ENCODE peak calls at places on chromosomes 2 and 18, in four cellular contexts. Q is WTC11, Z is heart left ventricle, W is neural crest cell. X is an unnamed sample.

GRCh38 chr2:200379481-200380120 is 73.1 kb downstream of the SPATS2L start:
- DNase-seq in Z (no peak), Q (peak; percentile 32), W (no peak), X (no peak)

GRCh38 chr2:134367915-134368911 is 114.3 kb downstream of the MGAT5 start:
- DNase-seq in Q (no peak), Z (no peak), W (no peak), X (no peak)

GRCh38 chr2:225337183-225337582 is 62.3 kb upstream of the NYAP2 start:
- DNase-seq in Q (no peak), W (no peak), Z (no peak), X (no peak)

GRCh38 chr2:216425008-216425780 is 12.9 kb downstream of the SMARCAL1 start:
- DNase-seq in W (no peak), Z (no peak), Q (no peak), X (no peak)

GRCh38 chr2:105857076-105857740 is 112.5 kb downstream of the NCK2 start:
- DNase-seq in W (no peak), Z (no peak), Q (no peak), X (peak; percentile 71)

GRCh38 chr2:207768891-207769596 is 662 bp downstream of the FZD5 start:
- DNase-seq in Z (peak; percentile 77), W (no peak), Q (peak; percentile 25), X (peak; percentile 31)

GRCh38 chr2:180240774-180241173 is 233.7 kb upstream of the CWC22 start:
- DNase-seq in W (no peak), Z (no peak), Q (no peak), X (no peak)

GRCh38 chr2:229431331-229431954 is 160.4 kb upstream of the PID1 start:
- DNase-seq in Z (no peak), Q (no peak), W (no peak), X (no peak)

GRCh38 chr18:6401687-6402086 is 13.0 kb downstream of the L3MBTL4 start:
- DNase-seq in W (peak; percentile 18), Z (no peak), Q (peak; percentile 50), X (peak; percentile 61)

GRCh38 chr18:34158881-34159690 is 65.6 kb downstream of the NOL4 start:
- DNase-seq in W (peak; percentile 67), Q (peak; percentile 88), Z (peak; percentile 64), X (peak; percentile 87)

GRCh38 chr2:85134255-85135065 is 1.3 kb downstream of the TCF7L1 start:
- DNase-seq in Z (peak; percentile 74), W (peak; percentile 51), Q (peak; percentile 58), X (no peak)

GRCh38 chr2:233404227-233404626 is 49.9 kb downstream of the DGKD start:
- DNase-seq in Z (no peak), W (no peak), Q (peak; percentile 51), X (peak; percentile 48)

GRCh38 chr2:138846216-138846821 is 66.1 kb upstream of the NXPH2 start:
- DNase-seq in Z (no peak), W (no peak), Q (no peak), X (no peak)

GRCh38 chr2:31239842-31240198 is 5.9 kb downstream of the EHD3 start:
- DNase-seq in W (no peak), Z (peak; percentile 75), Q (no peak), X (no peak)

GRCh38 chr18:44973282-44973681 is 292.6 kb downstream of the SETBP1 start:
- DNase-seq in Q (no peak), W (no peak), Z (no peak), X (no peak)
- TF ChIP-seq CTCF in Q (no peak), W (no peak), Z (no peak), X (no peak)

GRCh38 chr2:161576421-161576820 is 47.8 kb upstream of the SLC4A10 start:
- DNase-seq in Q (peak; percentile 70), W (no peak), Z (no peak), X (no peak)
- TF ChIP-seq CTCF in Q (peak; percentile 60), W (peak; percentile 39), Z (no peak), X (peak; percentile 28)

DNA sequence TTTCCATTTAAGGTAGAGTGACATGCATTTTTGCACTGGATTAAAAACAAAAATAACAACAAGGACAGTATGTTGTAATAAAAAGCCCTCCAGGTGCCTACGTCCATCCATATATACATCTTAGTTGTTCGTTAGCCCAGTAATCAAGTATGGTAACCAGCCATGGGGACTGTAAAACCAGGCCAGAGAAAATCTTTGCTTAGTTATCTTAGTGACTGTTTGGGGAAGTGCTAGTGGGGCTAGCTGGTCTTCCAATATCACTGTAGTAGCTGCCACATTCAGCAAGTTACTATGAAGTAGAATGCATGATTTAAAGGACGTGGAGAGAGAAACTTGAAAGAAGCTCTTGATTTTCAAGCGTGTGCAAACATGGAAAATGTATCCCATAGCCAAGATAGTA is 95.9 kb upstream of the STON1 start:
- DNase-seq in W (no peak), Z (no peak), Q (no peak), X (no peak)
- TF ChIP-seq CTCF in W (no peak), Z (no peak), Q (no peak), X (no peak)

GRCh38 chr2:5074738-5075137 is 617.4 kb upstream of the SOX11 start:
- DNase-seq in W (no peak), Q (no peak), Z (no peak), X (no peak)

GRCh38 chr2:5076599-5076998 is 615.6 kb upstream of the SOX11 start:
- DNase-seq in Z (no peak), Q (no peak), W (no peak), X (no peak)

DNA sequence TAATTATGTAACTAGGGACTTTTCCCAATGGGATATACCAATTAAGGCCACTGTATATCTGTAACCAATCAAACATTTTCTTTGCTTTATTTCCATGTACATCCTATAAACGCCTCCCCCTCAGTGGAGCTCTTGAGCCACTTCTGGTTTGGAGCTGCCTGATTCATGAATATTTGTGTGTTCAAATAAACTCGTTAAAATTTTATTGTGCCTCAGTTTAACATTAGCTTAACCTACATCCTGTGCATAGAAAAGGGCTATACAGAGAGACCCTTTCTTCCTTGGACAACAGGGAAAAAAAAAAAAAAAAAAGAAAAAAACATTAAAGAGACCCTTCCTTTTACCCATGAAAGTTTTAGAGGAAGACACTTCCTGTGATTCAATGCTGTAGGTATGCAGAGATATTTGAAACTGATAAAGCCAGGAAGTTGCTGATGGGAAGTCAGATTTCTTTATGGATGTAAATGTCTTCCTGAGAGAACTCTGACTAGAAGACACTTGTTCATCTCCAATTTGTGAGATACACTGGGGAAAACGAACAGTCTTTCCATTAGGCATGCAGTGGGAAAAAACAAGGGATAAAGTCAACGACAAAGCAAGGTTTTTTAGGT is 614.6 kb upstream of the SOX11 start:
- DNase-seq in Q (no peak), Z (no peak), W (no peak), X (peak; percentile 22)
- TF ChIP-seq CTCF in Q (no peak), Z (no peak), W (peak; percentile 19), X (no peak)

GRCh38 chr2:54052825-54053718 is 62.3 kb upstream of the ACYP2 start:
- DNase-seq in W (no peak), Q (no peak), Z (no peak), X (no peak)
- TF ChIP-seq CTCF in W (no peak), Q (no peak), Z (no peak), X (peak; percentile 13)

GRCh38 chr2:74741076-74741460 is 87.0 kb downstream of the SEMA4F start:
- DNase-seq in Z (no peak), W (no peak), Q (no peak), X (no peak)
- TF ChIP-seq CTCF in Z (no peak), W (no peak), Q (no peak), X (no peak)

GRCh38 chr18:77139619-77140018 is 7.0 kb upstream of the MBP start:
- DNase-seq in Z (no peak), W (no peak), Q (no peak), X (no peak)

GRCh38 chr18:77143196-77143595 is 10.6 kb upstream of the MBP start:
- DNase-seq in Z (no peak), W (no peak), Q (no peak), X (no peak)

GRCh38 chr18:77140030-77140429 is 7.4 kb upstream of the MBP start:
- DNase-seq in Q (no peak), W (no peak), Z (no peak), X (no peak)

GRCh38 chr18:77140439-77141109 is 8.0 kb upstream of the MBP start:
- DNase-seq in Z (no peak), Q (no peak), W (no peak), X (no peak)

GRCh38 chr18:77141401-77142118 is 9.0 kb upstream of the MBP start:
- DNase-seq in W (no peak), Z (no peak), Q (no peak), X (no peak)
- TF ChIP-seq CTCF in W (peak; percentile 37), Z (no peak), Q (no peak), X (no peak)

GRCh38 chr2:6845312-6845711 is 20.4 kb downstream of the CMPK2 start:
- DNase-seq in Q (no peak), W (no peak), Z (no peak), X (no peak)

GRCh38 chr2:6846967-6847695 is 18.6 kb downstream of the CMPK2 start:
- DNase-seq in Q (no peak), Z (no peak), W (no peak), X (no peak)

GRCh38 chr2:6846540-6846939 is 19.2 kb downstream of the CMPK2 start:
- DNase-seq in Z (no peak), Q (no peak), W (no peak), X (no peak)

GRCh38 chr2:6841537-6842287 is 24.0 kb downstream of the CMPK2 start:
- DNase-seq in Q (no peak), W (no peak), Z (no peak), X (no peak)

GRCh38 chr2:6845903-6846302 is 19.8 kb downstream of the CMPK2 start:
- DNase-seq in W (no peak), Z (no peak), Q (no peak), X (no peak)
- TF ChIP-seq CTCF in W (no peak), Z (no peak), Q (no peak), X (no peak)

DNA sequence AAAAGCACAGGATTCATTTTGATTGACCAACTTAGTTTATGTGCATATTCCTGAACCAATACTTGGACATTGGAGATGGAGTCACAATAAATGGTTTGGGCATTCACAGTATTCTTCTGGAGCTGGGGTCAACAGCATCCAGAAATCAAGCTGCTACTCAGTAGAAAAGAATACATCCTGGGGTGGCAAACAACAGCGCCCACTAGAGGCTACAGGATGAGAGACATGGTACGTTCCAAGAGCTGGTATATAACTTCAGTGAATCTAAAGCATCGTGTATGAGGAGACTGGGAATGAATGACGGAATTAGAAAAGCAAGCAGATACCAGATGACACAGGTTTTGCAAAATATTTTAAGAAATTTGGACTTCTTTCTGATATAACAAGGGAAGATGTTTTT is 142.9 kb upstream of the FIGN start:
- DNase-seq in Z (no peak), Q (peak; percentile 70), W (peak; percentile 8), X (peak; percentile 62)
- TF ChIP-seq CTCF in Z (no peak), Q (peak; percentile 84), W (peak; percentile 58), X (peak; percentile 85)